ENCODE peak calls at places on chromosomes 5 and 9, in four cellular contexts. O, F, Y and A are unnamed samples. For H3K9me2, the result is how much of the 10 kb centered on the place peaks cover.

GRCh38 chr9:127796225-127796813 is 6.4 kb upstream of the FPGS start:
- DNase-seq in Y (no peak), F (no peak), O (no peak), A (peak)

GRCh38 chr5:66821626-66822429 is 225.6 kb downstream of the MAST4 start:
- DNase-seq in O (no peak), Y (no peak), F (no peak), A (no peak)

GRCh38 chr9:130633336-130634190 is 30.8 kb upstream of the PRDM12 start:
- DNase-seq in O (no peak), F (no peak), Y (no peak), A (no peak)

GRCh38 chr9:6272229-6272597 is 56.0 kb upstream of the TPD52L3 start:
- DNase-seq in Y (no peak), F (no peak), O (no peak), A (no peak)

GRCh38 chr9:105127863-105128220 is 116.6 kb upstream of the SLC44A1 start:
- DNase-seq in F (no peak), Y (no peak), O (no peak), A (peak)

GRCh38 chr9:134325096-134325812 is 1.0 kb upstream of the RXRA start:
- DNase-seq in O (no peak), Y (no peak), F (peak), A (peak)

GRCh38 chr5:149080294-149080693 is 17.4 kb upstream of the SH3TC2 start:
- DNase-seq in F (no peak), Y (no peak), O (no peak), A (no peak)

GRCh38 chr9:123269316-123269715 is 930 bp upstream of the STRBP start:
- DNase-seq in O (no peak), Y (no peak), F (no peak), A (no peak)

GRCh38 chr5:97044057-97044456 is 98.4 kb downstream of the LIX1 start:
- DNase-seq in F (peak), O (no peak), Y (peak), A (no peak)

GRCh38 chr9:36102742-36103495 is 33.6 kb upstream of the GLIPR2 start:
- DNase-seq in Y (peak), O (peak), F (peak), A (peak)

GRCh38 chr9:84146893-84147705 is 166.5 kb downstream of the RMI1 start:
- DNase-seq in F (no peak), Y (no peak), O (no peak), A (no peak)

GRCh38 chr9:129995409-129996160 is 47.4 kb downstream of the FNBP1 start:
- DNase-seq in Y (no peak), O (no peak), F (peak), A (no peak)

GRCh38 chr9:98007251-98007928 is 24.2 kb downstream of the ANP32B start:
- DNase-seq in F (no peak), Y (no peak), O (no peak), A (no peak)

GRCh38 chr9:11931109-11931508 is 762.1 kb upstream of the TYRP1 start:
- DNase-seq in F (no peak), O (no peak), Y (no peak), A (no peak)

GRCh38 chr9:21679432-21679831 is 123.0 kb upstream of the MTAP start:
- DNase-seq in F (no peak), Y (no peak), O (no peak), A (no peak)

GRCh38 chr5:372556-372910 is 51.0 kb downstream of the AHRR start:
- DNase-seq in O (peak), F (no peak), Y (no peak), A (no peak)

GRCh38 chr9:5112109-5112592 is 73.3 kb downstream of the INSL6 start:
- DNase-seq in F (no peak), O (peak), Y (no peak), A (no peak)

GRCh38 chr9:85647571-85647970 is 94.2 kb downstream of the AGTPBP1 start:
- DNase-seq in O (no peak), F (no peak), Y (no peak), A (no peak)

GRCh38 chr5:145826869-145827268 is 8.3 kb downstream of the PRELID2 start:
- DNase-seq in Y (no peak), O (no peak), F (no peak), A (no peak)

GRCh38 chr5:66343370-66344071 is 199.4 kb downstream of the SREK1 start:
- DNase-seq in O (no peak), Y (no peak), F (no peak), A (no peak)

GRCh38 chr5:163880307-163880706 is 374.9 kb downstream of the MAT2B start:
- DNase-seq in F (no peak), O (no peak), Y (no peak), A (no peak)

GRCh38 chr5:150058480-150059126 is 27.8 kb downstream of the CSF1R start:
- DNase-seq in F (no peak), Y (no peak), O (peak), A (no peak)

GRCh38 chr5:133287500-133287899 is 235.7 kb downstream of the HSPA4 start:
- DNase-seq in O (peak), Y (peak), F (peak), A (peak)

GRCh38 chr9:133536080-133536479 is 1.6 kb downstream of the ADAMTSL2 start:
- DNase-seq in O (no peak), F (no peak), Y (no peak), A (no peak)

GRCh38 chr9:118961857-118962256 is 407.4 kb downstream of the BRINP1 start:
- DNase-seq in O (no peak), F (peak), Y (no peak), A (no peak)

GRCh38 chr5:25357605-25358004 is 712.8 kb upstream of the CDH10 start:
- DNase-seq in O (no peak), F (no peak), Y (no peak), A (no peak)

GRCh38 chr5:125088522-125089105 is 342.2 kb upstream of the ZNF608 start:
- DNase-seq in F (no peak), O (no peak), Y (no peak), A (no peak)
- H3K9me2 ChIP-seq in F (under half), O (under half), Y (under half), A (under half)

DNA sequence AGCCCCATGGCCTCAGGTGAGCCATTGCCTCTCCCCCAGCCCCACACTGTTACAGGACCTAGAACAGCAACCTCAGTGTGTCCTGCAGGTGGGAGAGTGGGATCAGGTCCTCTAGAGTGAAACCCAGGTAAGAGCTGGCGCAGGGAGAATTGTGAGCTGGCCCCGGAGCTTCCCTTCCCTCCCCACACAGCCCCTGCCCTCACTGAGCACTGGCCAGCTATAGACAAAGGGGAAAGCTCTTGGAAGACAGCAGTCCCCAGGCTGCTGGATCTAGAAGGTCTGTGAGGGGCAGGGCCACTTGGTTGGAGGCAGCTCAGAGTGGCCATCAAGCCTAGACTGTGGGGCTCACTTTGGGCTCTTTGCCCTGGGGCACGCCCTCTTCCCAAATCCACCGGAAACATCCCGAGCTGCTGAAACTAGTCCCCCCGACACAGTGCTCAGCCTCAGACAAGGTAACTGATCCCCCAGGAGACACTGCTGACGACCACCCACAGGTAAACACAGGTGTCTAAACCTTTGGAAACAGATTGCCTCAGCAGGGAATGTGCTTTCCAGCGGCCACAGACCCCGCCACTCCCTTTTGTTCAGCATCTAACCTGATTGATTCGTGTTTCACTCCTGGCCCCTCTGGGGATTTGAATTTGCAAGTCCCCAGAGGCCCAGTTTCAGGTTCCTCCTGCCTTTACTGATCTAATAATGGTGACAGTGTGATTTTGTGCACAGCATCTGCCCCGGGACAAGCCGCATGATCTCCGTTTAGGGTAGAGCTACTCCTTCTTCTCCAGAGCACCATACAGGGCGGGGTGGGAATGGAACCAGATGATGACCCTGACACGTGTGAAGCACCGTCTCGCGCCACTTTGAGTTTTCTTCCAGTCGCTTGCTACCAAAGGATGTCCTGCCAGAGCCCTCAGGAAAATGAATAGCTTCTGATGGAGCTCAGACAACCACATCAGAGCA is 42.2 kb upstream of the ADAMTS2 start:
- DNase-seq in Y (no peak), F (no peak), O (no peak), A (no peak)
- H3K9me2 ChIP-seq in Y (under half), F (under half), O (under half), A (under half)

GRCh38 chr9:69214939-69215338 is 40.9 kb downstream of the TJP2 start:
- DNase-seq in Y (no peak), F (no peak), O (no peak), A (no peak)
- H3K9me2 ChIP-seq in Y (under half), F (under half), O (under half), A (under half)

GRCh38 chr5:14292766-14293165 is 149.6 kb downstream of the TRIO start:
- DNase-seq in O (no peak), Y (no peak), F (no peak), A (no peak)
- H3K9me2 ChIP-seq in O (under half), Y (under half), F (under half), A (under half)

GRCh38 chr5:158858746-158859145 is 241.0 kb downstream of the EBF1 start:
- DNase-seq in O (no peak), Y (no peak), F (no peak), A (no peak)

GRCh38 chr5:158857376-158857775 is 242.3 kb downstream of the EBF1 start:
- DNase-seq in Y (no peak), O (no peak), F (no peak), A (no peak)

GRCh38 chr5:158856295-158856694 is 243.4 kb downstream of the EBF1 start:
- DNase-seq in F (no peak), Y (no peak), O (no peak), A (no peak)

GRCh38 chr5:158856794-158857193 is 242.9 kb downstream of the EBF1 start:
- DNase-seq in O (no peak), Y (no peak), F (no peak), A (no peak)

DNA sequence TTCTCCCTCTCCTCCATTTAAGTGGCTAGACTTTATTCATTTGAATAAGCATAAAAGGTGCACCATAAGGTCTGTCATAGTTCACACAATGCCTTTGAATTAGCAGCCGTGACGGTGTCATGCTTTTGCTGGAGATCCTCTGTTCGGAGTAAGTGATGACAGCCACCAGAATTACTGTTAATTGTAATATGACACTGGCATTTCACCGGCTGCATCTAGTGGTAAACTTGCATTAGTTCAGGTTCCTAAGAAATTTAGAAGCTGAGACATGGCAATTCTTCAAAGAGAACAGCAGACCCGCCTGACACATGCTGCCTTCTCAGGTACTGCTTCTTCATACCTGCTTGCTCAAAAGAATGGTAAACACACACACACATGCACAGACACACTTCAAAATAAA is 241.7 kb downstream of the EBF1 start:
- DNase-seq in Y (no peak), F (peak), O (no peak), A (no peak)
- H3K9me2 ChIP-seq in Y (under half), F (under half), O (under half), A (under half)

GRCh38 chr5:116371431-116371830 is 203.2 kb downstream of the SEMA6A start:
- DNase-seq in O (no peak), Y (no peak), F (no peak), A (no peak)

GRCh38 chr5:116370149-116370548 is 204.5 kb downstream of the SEMA6A start:
- DNase-seq in Y (no peak), O (no peak), F (no peak), A (no peak)

GRCh38 chr5:116372931-116373597 is 201.6 kb downstream of the SEMA6A start:
- DNase-seq in F (no peak), O (no peak), Y (no peak), A (no peak)

GRCh38 chr5:116370886-116371285 is 203.7 kb downstream of the SEMA6A start:
- DNase-seq in F (no peak), Y (no peak), O (no peak), A (no peak)

DNA sequence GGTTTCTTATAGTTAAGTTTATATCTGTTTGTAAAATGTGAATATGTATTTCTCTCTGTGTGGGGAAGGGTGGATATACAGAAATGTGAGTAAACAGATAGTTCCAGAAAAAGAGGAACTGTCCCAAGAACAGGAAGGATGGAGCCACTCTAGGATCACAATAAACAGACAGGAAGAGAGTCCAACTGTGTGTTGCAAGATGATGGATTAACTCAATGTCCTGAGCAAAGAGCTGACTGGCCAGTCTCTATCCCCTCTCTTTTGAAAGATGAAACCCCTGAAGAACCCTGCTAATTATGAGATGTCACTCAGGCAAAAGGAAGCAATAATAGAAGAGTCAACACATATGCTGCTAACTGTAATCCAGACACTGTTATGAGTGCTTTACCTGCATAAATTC is 202.7 kb downstream of the SEMA6A start:
- DNase-seq in F (no peak), O (no peak), Y (no peak), A (no peak)
- H3K9me2 ChIP-seq in F (under half), O (under half), Y (under half), A (under half)